ENCODE peak calls at places on chromosome 12, in eight cellular contexts. J is naive thymus-derived CD4-positive, alpha-beta T cell; K is BE2C; W is Peyer's patch; E is H9; Y is psoas muscle; F is right cardiac atrium; X is HCT116. B is an unnamed sample.

GRCh38 chr12:58920102-58920955 is at the start of gene LRIG3:
- DNase-seq in J (no peak), K (peak; percentile 76), W (peak; percentile 89), E (peak; percentile 85), Y (peak; percentile 91), F (peak; percentile 97), X (peak; percentile 59), B (peak; percentile 89)

GRCh38 chr12:132154941-132155770 is 10.9 kb downstream of the NOC4L start:
- DNase-seq in J (no peak), K (no peak), W (no peak), E (no peak), Y (peak; percentile 9), F (peak; percentile 45), X (no peak), B (peak; percentile 42)

GRCh38 chr12:22271036-22271435 is 63.5 kb downstream of the ST8SIA1 start:
- DNase-seq in J (no peak), K (no peak), W (no peak), E (no peak), Y (no peak), F (no peak), X (no peak), B (no peak)

GRCh38 chr12:110704231-110704630 is 15.3 kb upstream of the HVCN1 start:
- DNase-seq in J (no peak), K (no peak), W (peak; percentile 19), E (no peak), Y (no peak), F (no peak), X (no peak), B (no peak)

GRCh38 chr12:124481257-124481750 is 86.1 kb downstream of the NCOR2 start:
- DNase-seq in J (no peak), K (no peak), W (no peak), E (no peak), Y (no peak), F (peak; percentile 52), X (no peak), B (no peak)

GRCh38 chr12:88142610-88142991 is 494 bp downstream of the TMTC3 start:
- DNase-seq in J (peak; percentile 6), K (peak; percentile 18), W (peak; percentile 61), E (peak; percentile 47), Y (peak; percentile 27), F (peak; percentile 65), X (no peak), B (peak; percentile 57)

GRCh38 chr12:113403435-113404415 is at the start of gene SDS:
- DNase-seq in J (no peak), K (peak; percentile 32), W (peak; percentile 51), E (no peak), Y (no peak), F (peak; percentile 87), X (no peak), B (no peak)

GRCh38 chr12:132926417-132926833 is 29.7 kb downstream of the ZNF605 start:
- DNase-seq in J (no peak), K (no peak), W (no peak), E (no peak), Y (no peak), F (no peak), X (no peak), B (no peak)

GRCh38 chr12:51752490-51752889 is 96.0 kb downstream of the FIGNL2 start:
- DNase-seq in J (no peak), K (peak; percentile 26), W (peak; percentile 57), E (no peak), Y (peak; percentile 56), F (peak; percentile 92), X (no peak), B (peak; percentile 45)

GRCh38 chr12:52506858-52507715 is 13.1 kb downstream of the KRT5 start:
- DNase-seq in J (no peak), K (no peak), W (peak; percentile 41), E (peak; percentile 61), Y (no peak), F (no peak), X (no peak), B (no peak)

GRCh38 chr12:70507442-70507841 is 129.8 kb downstream of the PTPRB start:
- DNase-seq in J (no peak), K (no peak), W (no peak), E (no peak), Y (no peak), F (no peak), X (no peak), B (no peak)

GRCh38 chr12:9335867-9336266 is 127.7 kb upstream of the PZP start:
- DNase-seq in J (no peak), K (no peak), W (no peak), E (no peak), Y (no peak), F (no peak), X (no peak), B (no peak)

GRCh38 chr12:67323007-67323406 is 53.8 kb downstream of the CAND1 start:
- DNase-seq in J (no peak), K (no peak), W (no peak), E (no peak), Y (no peak), F (no peak), X (no peak), B (no peak)

GRCh38 chr12:51020448-51021182 is 5.6 kb downstream of the SLC11A2 start:
- DNase-seq in J (no peak), K (no peak), W (peak; percentile 27), E (no peak), Y (no peak), F (no peak), X (no peak), B (no peak)

GRCh38 chr12:53476769-53477209 is 22.5 kb downstream of the MAP3K12 start:
- DNase-seq in J (no peak), K (peak; percentile 38), W (no peak), E (no peak), Y (no peak), F (no peak), X (no peak), B (no peak)

GRCh38 chr12:127781336-127781735 is 485.6 kb upstream of the TMEM132C start:
- DNase-seq in J (no peak), K (no peak), W (no peak), E (no peak), Y (no peak), F (no peak), X (no peak), B (no peak)

GRCh38 chr12:3170423-3171194 is 93.4 kb downstream of the TSPAN9 start:
- DNase-seq in J (no peak), K (no peak), W (no peak), E (no peak), Y (no peak), F (no peak), X (peak; percentile 67), B (no peak)

GRCh38 chr12:14836336-14837210 is 6.8 kb downstream of the ART4 start:
- DNase-seq in J (no peak), K (peak; percentile 42), W (no peak), E (no peak), Y (no peak), F (no peak), X (no peak), B (no peak)

GRCh38 chr12:50104614-50105366 is 982 bp downstream of the GPD1 start:
- DNase-seq in J (no peak), K (no peak), W (peak; percentile 84), E (no peak), Y (peak; percentile 63), F (peak; percentile 66), X (no peak), B (no peak)

GRCh38 chr12:130486891-130487416 is 149.3 kb downstream of the PIWIL1 start:
- DNase-seq in J (no peak), K (no peak), W (no peak), E (no peak), Y (no peak), F (no peak), X (no peak), B (no peak)

GRCh38 chr12:117662620-117663395 is 301.4 kb upstream of the NOS1 start:
- DNase-seq in J (no peak), K (no peak), W (no peak), E (no peak), Y (no peak), F (no peak), X (peak; percentile 29), B (no peak)

GRCh38 chr12:67758119-67758873 is 109.8 kb downstream of the DYRK2 start:
- DNase-seq in J (no peak), K (no peak), W (peak; percentile 61), E (no peak), Y (no peak), F (peak; percentile 37), X (no peak), B (no peak)

GRCh38 chr12:52310622-52311281 is 10.4 kb downstream of the KRT83 start:
- DNase-seq in J (no peak), K (no peak), W (no peak), E (no peak), Y (no peak), F (no peak), X (no peak), B (no peak)

GRCh38 chr12:106254724-106255123 is 6.9 kb upstream of the CKAP4 start:
- DNase-seq in J (no peak), K (no peak), W (no peak), E (peak; percentile 64), Y (no peak), F (no peak), X (no peak), B (no peak)

GRCh38 chr12:54949041-54949721 is 35.4 kb downstream of the TESPA1 start:
- DNase-seq in J (no peak), K (no peak), W (no peak), E (no peak), Y (no peak), F (no peak), X (no peak), B (no peak)

GRCh38 chr12:75478395-75478794 is 2.2 kb upstream of the GLIPR1 start:
- DNase-seq in J (no peak), K (no peak), W (peak; percentile 59), E (no peak), Y (no peak), F (no peak), X (no peak), B (no peak)
- H3K4me1 ChIP-seq in J (peaks cover 38% of the 10 kb centered on the region), K (no peaks in the 10 kb centered on the region), W (peaks cover 4% of the 10 kb centered on the region), E (peaks cover 3% of the 10 kb centered on the region), Y (peaks cover 6% of the 10 kb centered on the region), F (peaks cover 2% of the 10 kb centered on the region), X (peaks cover 2% of the 10 kb centered on the region), B (peaks cover 27% of the 10 kb centered on the region)

GRCh38 chr12:105223358-105223840 is 12.6 kb downstream of the APPL2 start:
- DNase-seq in J (no peak), K (no peak), W (no peak), E (no peak), Y (no peak), F (no peak), X (no peak), B (no peak)
- H3K4me1 ChIP-seq in J (no peaks in the 10 kb centered on the region), K (no peaks in the 10 kb centered on the region), W (peaks cover 78% of the 10 kb centered on the region), E (no peaks in the 10 kb centered on the region), Y (peaks cover 47% of the 10 kb centered on the region), F (peaks cover 36% of the 10 kb centered on the region), X (no peaks in the 10 kb centered on the region), B (peaks cover 44% of the 10 kb centered on the region)

GRCh38 chr12:57472391-57472790 is 7.3 kb downstream of the ARHGAP9 start:
- DNase-seq in J (no peak), K (no peak), W (no peak), E (no peak), Y (no peak), F (no peak), X (no peak), B (no peak)
- H3K4me1 ChIP-seq in J (peaks cover 27% of the 10 kb centered on the region), K (no peaks in the 10 kb centered on the region), W (peaks cover 36% of the 10 kb centered on the region), E (no peaks in the 10 kb centered on the region), Y (peaks cover 13% of the 10 kb centered on the region), F (no peaks in the 10 kb centered on the region), X (no peaks in the 10 kb centered on the region), B (peaks cover 19% of the 10 kb centered on the region)

DNA sequence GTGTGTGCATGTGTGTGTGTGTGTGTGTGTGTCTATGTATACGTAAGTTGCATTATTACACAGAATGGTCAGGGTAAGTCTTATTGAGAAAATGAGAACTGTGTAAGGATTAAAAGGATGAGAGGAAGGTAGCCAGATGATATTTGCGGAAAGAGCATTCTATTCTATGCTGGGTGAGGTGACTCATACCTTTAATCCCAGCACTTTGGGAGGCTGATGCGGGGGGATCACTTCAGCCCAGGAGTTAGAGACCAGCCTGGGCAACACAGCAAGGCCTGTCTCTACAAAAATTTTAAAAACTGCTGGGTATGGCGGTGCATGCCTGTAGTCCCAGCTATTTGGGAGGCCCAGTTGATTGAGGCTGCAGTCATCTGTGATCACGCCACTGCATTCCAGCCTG is 103.7 kb downstream of the SLC38A1 start:
- DNase-seq in J (no peak), K (no peak), W (no peak), E (no peak), Y (no peak), F (no peak), X (no peak), B (no peak)
- H3K4me1 ChIP-seq in J (no peaks in the 10 kb centered on the region), K (peaks cover 12% of the 10 kb centered on the region), W (no peaks in the 10 kb centered on the region), E (no peaks in the 10 kb centered on the region), Y (no peaks in the 10 kb centered on the region), F (no peaks in the 10 kb centered on the region), X (no peaks in the 10 kb centered on the region), B (no peaks in the 10 kb centered on the region)

B was measured in lower lobe of right lung.